ENCODE peak calls at places on chromosomes 11 and 22, in four cellular contexts. U, S, Z and P are unnamed samples.

GRCh38 chr11:134908583-134908982 is 496.5 kb upstream of the B3GAT1 start:
- DNase-seq in U (no peak), S (no peak), Z (no peak), P (no peak)

GRCh38 chr11:61082161-61082870 is 20.0 kb upstream of the CD5 start:
- DNase-seq in U (no peak), S (no peak), Z (peak; percentile 18), P (no peak)

GRCh38 chr22:39496131-39496838 is 5.8 kb upstream of the MIEF1 start:
- DNase-seq in U (no peak), S (peak; percentile 79), Z (peak; percentile 46), P (peak; percentile 27)

GRCh38 chr11:88398372-88399140 is 61.0 kb upstream of the CTSC start:
- DNase-seq in U (no peak), S (peak; percentile 41), Z (peak; percentile 77), P (peak; percentile 95)

GRCh38 chr22:17627961-17628303 is 617 bp downstream of the ATP6V1E1 start:
- DNase-seq in U (no peak), S (no peak), Z (no peak), P (no peak)

GRCh38 chr11:3122775-3123201 is 42.3 kb downstream of the OSBPL5 start:
- DNase-seq in U (no peak), S (no peak), Z (no peak), P (no peak)

GRCh38 chr22:19942071-19942885 is 660 bp upstream of the TXNRD2 start:
- DNase-seq in U (no peak), S (no peak), Z (no peak), P (no peak)

GRCh38 chr11:76648929-76649328 is 21.6 kb downstream of the LRRC32 start:
- DNase-seq in U (no peak), S (no peak), Z (no peak), P (no peak)

GRCh38 chr11:85123752-85124231 is 503.4 kb downstream of the DLG2 start:
- DNase-seq in U (no peak), S (no peak), Z (no peak), P (no peak)

GRCh38 chr22:19722175-19722914 is 994 bp upstream of the GP1BB start:
- DNase-seq in U (no peak), S (no peak), Z (no peak), P (no peak)

GRCh38 chr11:97574976-97575665 is 1185.3 kb downstream of the JRKL start:
- DNase-seq in U (no peak), S (no peak), Z (peak; percentile 62), P (no peak)

GRCh38 chr11:31828217-31828616 is 17.1 kb upstream of the PAX6 start:
- DNase-seq in U (no peak), S (no peak), Z (no peak), P (no peak)

GRCh38 chr22:20567993-20568417 is 60.6 kb downstream of the MED15 start:
- DNase-seq in U (no peak), S (peak; percentile 56), Z (peak; percentile 56), P (no peak)